ENCODE peak calls at places on chromosomes 2 and 18, in nine cellular contexts. One of them, this sample, is unnamed.

GRCh38 chr2:186903183-186903582 is 54.2 kb upstream of the ZSWIM2 start:
- DNase-seq in coronary artery: no peak
- DNase-seq in progenitor cell of endocrine pancreas: no peak
- DNase-seq in RWPE1: no peak
- DNase-seq in osteocyte: no peak
- DNase-seq in left ventricle myocardium inferior: no peak
- DNase-seq in GM13976: no peak
- DNase-seq in H9: no peak
- DNase-seq in A673: peak; percentile 33
- DNase-seq in this sample: no peak

GRCh38 chr18:2898131-2898640 is 51.4 kb downstream of the EMILIN2 start:
- DNase-seq in GM13976: peak; percentile 53
- DNase-seq in progenitor cell of endocrine pancreas: no peak
- DNase-seq in coronary artery: no peak
- DNase-seq in RWPE1: peak; percentile 46
- DNase-seq in osteocyte: no peak
- DNase-seq in H9: no peak
- DNase-seq in left ventricle myocardium inferior: no peak
- DNase-seq in A673: no peak
- DNase-seq in this sample: no peak

GRCh38 chr18:38243291-38243690 is 677.7 kb upstream of the CELF4 start:
- DNase-seq in progenitor cell of endocrine pancreas: no peak
- DNase-seq in osteocyte: no peak
- DNase-seq in coronary artery: no peak
- DNase-seq in left ventricle myocardium inferior: no peak
- DNase-seq in A673: no peak
- DNase-seq in RWPE1: no peak
- DNase-seq in GM13976: no peak
- DNase-seq in H9: no peak
- DNase-seq in this sample: no peak

GRCh38 chr2:20008703-20009102 is 3.8 kb downstream of the MATN3 start:
- DNase-seq in coronary artery: no peak
- DNase-seq in left ventricle myocardium inferior: no peak
- DNase-seq in progenitor cell of endocrine pancreas: no peak
- DNase-seq in A673: no peak
- DNase-seq in osteocyte: no peak
- DNase-seq in GM13976: no peak
- DNase-seq in RWPE1: no peak
- DNase-seq in H9: no peak
- DNase-seq in this sample: no peak

GRCh38 chr18:34875150-34875549 is 165.1 kb downstream of the DTNA start:
- DNase-seq in H9: no peak
- DNase-seq in left ventricle myocardium inferior: no peak
- DNase-seq in A673: no peak
- DNase-seq in coronary artery: no peak
- DNase-seq in RWPE1: no peak
- DNase-seq in osteocyte: no peak
- DNase-seq in progenitor cell of endocrine pancreas: no peak
- DNase-seq in GM13976: no peak
- DNase-seq in this sample: no peak

GRCh38 chr2:233329489-233330135 is 22.0 kb downstream of the SAG start:
- DNase-seq in A673: peak; percentile 93
- DNase-seq in H9: peak; percentile 56
- DNase-seq in osteocyte: no peak
- DNase-seq in GM13976: no peak
- DNase-seq in RWPE1: no peak
- DNase-seq in coronary artery: no peak
- DNase-seq in progenitor cell of endocrine pancreas: no peak
- DNase-seq in left ventricle myocardium inferior: no peak
- DNase-seq in this sample: no peak

GRCh38 chr2:191935247-191935646 is 88.4 kb upstream of the CAVIN2 start:
- DNase-seq in coronary artery: no peak
- DNase-seq in GM13976: no peak
- DNase-seq in osteocyte: no peak
- DNase-seq in left ventricle myocardium inferior: no peak
- DNase-seq in H9: no peak
- DNase-seq in RWPE1: no peak
- DNase-seq in A673: peak; percentile 22
- DNase-seq in progenitor cell of endocrine pancreas: no peak
- DNase-seq in this sample: no peak

GRCh38 chr2:226467221-226467620 is 332.4 kb downstream of the IRS1 start:
- DNase-seq in RWPE1: no peak
- DNase-seq in progenitor cell of endocrine pancreas: no peak
- DNase-seq in GM13976: no peak
- DNase-seq in H9: no peak
- DNase-seq in coronary artery: no peak
- DNase-seq in left ventricle myocardium inferior: no peak
- DNase-seq in osteocyte: no peak
- DNase-seq in A673: no peak
- DNase-seq in this sample: no peak

GRCh38 chr2:199704358-199705238 is 146.4 kb downstream of the FTCDNL1 start:
- DNase-seq in osteocyte: no peak
- DNase-seq in coronary artery: no peak
- DNase-seq in left ventricle myocardium inferior: no peak
- DNase-seq in A673: peak; percentile 54
- DNase-seq in progenitor cell of endocrine pancreas: no peak
- DNase-seq in RWPE1: peak; percentile 73
- DNase-seq in H9: peak; percentile 45
- DNase-seq in GM13976: peak; percentile 27
- DNase-seq in this sample: no peak

GRCh38 chr2:62654423-62654791 is 51.1 kb upstream of the EHBP1 start:
- DNase-seq in osteocyte: no peak
- DNase-seq in H9: no peak
- DNase-seq in left ventricle myocardium inferior: no peak
- DNase-seq in coronary artery: no peak
- DNase-seq in A673: no peak
- DNase-seq in RWPE1: peak; percentile 43
- DNase-seq in progenitor cell of endocrine pancreas: no peak
- DNase-seq in GM13976: no peak
- DNase-seq in this sample: no peak

GRCh38 chr2:43729775-43730174 is 44.1 kb upstream of the DYNC2LI1 start:
- DNase-seq in RWPE1: no peak
- DNase-seq in osteocyte: no peak
- DNase-seq in A673: no peak
- DNase-seq in H9: no peak
- DNase-seq in progenitor cell of endocrine pancreas: no peak
- DNase-seq in left ventricle myocardium inferior: no peak
- DNase-seq in GM13976: no peak
- DNase-seq in coronary artery: no peak
- DNase-seq in this sample: no peak

GRCh38 chr2:145764631-145765030 is 1244.7 kb upstream of the ZEB2 start:
- DNase-seq in A673: peak; percentile 91
- DNase-seq in progenitor cell of endocrine pancreas: no peak
- DNase-seq in H9: no peak
- DNase-seq in left ventricle myocardium inferior: peak; percentile 60
- DNase-seq in coronary artery: no peak
- DNase-seq in GM13976: no peak
- DNase-seq in osteocyte: no peak
- DNase-seq in RWPE1: no peak
- DNase-seq in this sample: no peak

GRCh38 chr2:43193996-43194869 is 32.2 kb downstream of the ZFP36L2 start:
- DNase-seq in GM13976: no peak
- DNase-seq in coronary artery: no peak
- DNase-seq in H9: no peak
- DNase-seq in RWPE1: no peak
- DNase-seq in left ventricle myocardium inferior: no peak
- DNase-seq in A673: no peak
- DNase-seq in progenitor cell of endocrine pancreas: peak; percentile 59
- DNase-seq in osteocyte: no peak
- DNase-seq in this sample: no peak

DNA sequence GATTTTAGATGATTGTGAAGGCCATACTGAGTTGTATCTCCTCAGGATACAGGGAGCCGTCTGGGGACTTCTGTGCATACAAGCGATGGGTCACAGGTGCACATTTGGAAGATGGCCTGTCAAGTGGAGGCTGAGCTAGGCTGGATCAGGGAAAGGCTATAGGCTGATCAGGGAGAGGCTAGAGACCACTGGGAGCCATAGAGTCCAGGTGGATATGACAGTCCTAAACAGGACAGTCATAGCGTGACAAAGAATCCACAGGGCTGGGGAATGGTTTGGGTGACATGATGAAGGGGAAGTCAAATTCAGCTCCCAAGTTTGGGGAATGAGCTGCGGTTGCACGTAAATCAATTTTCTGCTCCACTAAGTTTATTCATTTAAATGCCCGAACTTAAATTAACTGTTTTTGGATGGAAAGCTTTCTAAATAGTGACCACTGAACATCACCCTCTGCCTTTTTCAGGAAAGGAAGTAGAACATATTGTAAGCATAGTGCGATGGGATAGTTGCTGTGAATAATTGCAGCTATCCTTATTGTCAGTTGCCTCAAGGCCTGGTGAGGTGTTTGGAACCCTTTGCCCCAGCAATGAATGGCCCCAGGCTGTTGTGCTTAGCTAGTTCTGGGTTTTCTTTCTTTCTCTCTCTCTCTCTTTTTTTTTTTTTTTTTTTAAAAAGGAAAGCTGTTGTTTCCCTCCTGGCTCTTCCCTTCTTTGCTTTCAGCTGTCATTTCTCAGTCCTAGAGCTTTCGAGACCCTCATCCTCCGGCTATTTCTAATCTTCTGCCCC is 50.5 kb downstream of the KLHL29 start:
- DNase-seq in osteocyte: peak; percentile 30
- DNase-seq in RWPE1: no peak
- DNase-seq in GM13976: no peak
- DNase-seq in coronary artery: peak; percentile 19
- DNase-seq in left ventricle myocardium inferior: no peak
- DNase-seq in progenitor cell of endocrine pancreas: no peak
- DNase-seq in H9: no peak
- DNase-seq in A673: no peak
- DNase-seq in this sample: no peak
- TF ChIP-seq CTCF in osteocyte: no peak
- TF ChIP-seq CTCF in RWPE1: no peak
- TF ChIP-seq CTCF in GM13976: no peak
- TF ChIP-seq CTCF in coronary artery: no peak
- TF ChIP-seq CTCF in left ventricle myocardium inferior: no peak
- TF ChIP-seq CTCF in progenitor cell of endocrine pancreas: no peak
- TF ChIP-seq CTCF in H9: no peak
- TF ChIP-seq CTCF in A673: no peak
- TF ChIP-seq CTCF in this sample: no peak

DNA sequence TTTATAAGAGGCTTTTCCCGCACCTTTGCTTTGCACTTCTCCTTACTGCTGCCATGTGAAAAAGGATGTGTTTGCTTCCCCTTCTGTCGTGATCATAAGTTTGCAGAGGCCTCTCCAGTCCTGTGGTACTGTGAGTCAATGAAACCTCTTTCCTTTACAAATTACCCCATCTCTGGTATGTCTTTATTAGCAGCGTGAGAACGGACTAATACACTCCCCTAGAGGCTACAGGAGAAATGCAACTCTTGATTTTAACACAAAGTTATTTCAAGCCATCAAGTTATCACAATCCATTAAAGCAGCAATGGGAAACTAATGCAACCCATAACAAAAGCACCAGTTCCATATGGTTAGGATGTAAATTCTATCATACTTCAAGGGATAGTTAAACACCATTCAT is 1378.8 kb upstream of the DDX18 start:
- DNase-seq in progenitor cell of endocrine pancreas: no peak
- DNase-seq in coronary artery: no peak
- DNase-seq in left ventricle myocardium inferior: no peak
- DNase-seq in A673: no peak
- DNase-seq in H9: no peak
- DNase-seq in GM13976: no peak
- DNase-seq in RWPE1: no peak
- DNase-seq in osteocyte: no peak
- DNase-seq in this sample: no peak
- TF ChIP-seq CTCF in progenitor cell of endocrine pancreas: no peak
- TF ChIP-seq CTCF in coronary artery: no peak
- TF ChIP-seq CTCF in left ventricle myocardium inferior: no peak
- TF ChIP-seq CTCF in A673: no peak
- TF ChIP-seq CTCF in H9: peak; percentile 49
- TF ChIP-seq CTCF in GM13976: no peak
- TF ChIP-seq CTCF in RWPE1: no peak
- TF ChIP-seq CTCF in osteocyte: no peak
- TF ChIP-seq CTCF in this sample: no peak

GRCh38 chr2:27218614-27219013 is 1.4 kb downstream of the CAD start:
- DNase-seq in osteocyte: no peak
- DNase-seq in progenitor cell of endocrine pancreas: no peak
- DNase-seq in H9: no peak
- DNase-seq in GM13976: no peak
- DNase-seq in left ventricle myocardium inferior: no peak
- DNase-seq in coronary artery: no peak
- DNase-seq in RWPE1: no peak
- DNase-seq in A673: no peak
- DNase-seq in this sample: no peak

GRCh38 chr2:27214936-27215335 is 2.2 kb upstream of the CAD start:
- DNase-seq in GM13976: no peak
- DNase-seq in progenitor cell of endocrine pancreas: no peak
- DNase-seq in left ventricle myocardium inferior: no peak
- DNase-seq in A673: peak; percentile 79
- DNase-seq in osteocyte: no peak
- DNase-seq in coronary artery: no peak
- DNase-seq in RWPE1: no peak
- DNase-seq in H9: no peak
- DNase-seq in this sample: no peak

GRCh38 chr2:27216416-27217137 is 592 bp upstream of the CAD start:
- DNase-seq in osteocyte: no peak
- DNase-seq in left ventricle myocardium inferior: no peak
- DNase-seq in H9: no peak
- DNase-seq in progenitor cell of endocrine pancreas: no peak
- DNase-seq in RWPE1: no peak
- DNase-seq in coronary artery: no peak
- DNase-seq in A673: no peak
- DNase-seq in GM13976: no peak
- DNase-seq in this sample: no peak

GRCh38 chr2:27220091-27220490 is 2.9 kb downstream of the CAD start:
- DNase-seq in H9: no peak
- DNase-seq in A673: peak; percentile 94
- DNase-seq in coronary artery: no peak
- DNase-seq in left ventricle myocardium inferior: no peak
- DNase-seq in progenitor cell of endocrine pancreas: no peak
- DNase-seq in osteocyte: no peak
- DNase-seq in GM13976: no peak
- DNase-seq in RWPE1: no peak
- DNase-seq in this sample: no peak

GRCh38 chr2:27217173-27218121 is at the start of gene CAD:
- DNase-seq in H9: peak; percentile 86
- DNase-seq in coronary artery: peak; percentile 86
- DNase-seq in GM13976: peak; percentile 95
- DNase-seq in osteocyte: peak; percentile 96
- DNase-seq in progenitor cell of endocrine pancreas: peak; percentile 80
- DNase-seq in A673: peak; percentile 96
- DNase-seq in RWPE1: peak; percentile 79
- DNase-seq in left ventricle myocardium inferior: peak; percentile 89
- DNase-seq in this sample: peak; percentile 76
- TF ChIP-seq CTCF in H9: peak; percentile 30
- TF ChIP-seq CTCF in coronary artery: no peak
- TF ChIP-seq CTCF in GM13976: peak; percentile 15
- TF ChIP-seq CTCF in osteocyte: no peak
- TF ChIP-seq CTCF in progenitor cell of endocrine pancreas: peak; percentile 9
- TF ChIP-seq CTCF in A673: peak; percentile 16
- TF ChIP-seq CTCF in RWPE1: no peak
- TF ChIP-seq CTCF in left ventricle myocardium inferior: peak; percentile 54
- TF ChIP-seq CTCF in this sample: no peak

DNA sequence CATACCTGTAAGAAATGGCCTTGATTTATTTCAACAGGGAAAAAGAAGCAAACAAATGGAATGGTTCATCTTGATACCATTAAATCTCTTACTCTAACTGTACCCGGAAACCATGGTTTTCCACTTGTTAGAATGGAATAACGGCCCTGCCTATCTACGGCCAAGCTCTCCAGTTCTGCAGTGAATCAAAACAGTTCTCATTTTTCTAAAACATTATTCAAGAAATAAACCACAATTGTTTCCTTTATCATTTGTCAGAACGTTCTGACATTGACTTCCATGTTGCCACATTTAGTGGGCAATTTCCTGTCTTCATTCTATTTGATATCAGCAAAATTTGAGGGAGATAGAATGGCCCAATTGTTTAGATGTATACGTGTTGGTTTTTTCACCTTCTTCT is 118.8 kb upstream of the CDH19 start:
- DNase-seq in osteocyte: no peak
- DNase-seq in GM13976: no peak
- DNase-seq in left ventricle myocardium inferior: no peak
- DNase-seq in coronary artery: no peak
- DNase-seq in progenitor cell of endocrine pancreas: no peak
- DNase-seq in A673: peak; percentile 4
- DNase-seq in RWPE1: no peak
- DNase-seq in H9: no peak
- DNase-seq in this sample: no peak
- TF ChIP-seq CTCF in osteocyte: no peak
- TF ChIP-seq CTCF in GM13976: no peak
- TF ChIP-seq CTCF in left ventricle myocardium inferior: no peak
- TF ChIP-seq CTCF in coronary artery: no peak
- TF ChIP-seq CTCF in progenitor cell of endocrine pancreas: no peak
- TF ChIP-seq CTCF in A673: no peak
- TF ChIP-seq CTCF in RWPE1: no peak
- TF ChIP-seq CTCF in H9: no peak
- TF ChIP-seq CTCF in this sample: no peak